ENCODE peak calls at places on chromosomes 4 and X, in eight cellular contexts. U is DND-41, O is astrocyte of the cerebellum, C is bronchial epithelial cell, G is kidney epithelial cell, T is psoas muscle, B is OCI-LY7, P is transverse colon. H is an unnamed sample.
A peak's percentile ranks its signal among the peaks of the same experiment; 100 is the strongest.

GRCh38 chrX:20230406-20230805 is 36.3 kb downstream of the RPS6KA3 start:
- DNase-seq in B (no peak), T (no peak), U (no peak), O (no peak), G (no peak), C (no peak), P (no peak), H (no peak)

GRCh38 chrX:27186671-27187070 is 276.5 kb downstream of the PPP4R3C start:
- DNase-seq in B (peak; percentile 30), C (peak; percentile 17), O (no peak), P (peak; percentile 9), T (no peak), U (peak; percentile 32), G (no peak), H (no peak)

GRCh38 chrX:121641560-121641959 is 594.1 kb downstream of the GLUD2 start:
- DNase-seq in U (no peak), C (peak; percentile 85), B (no peak), G (no peak), P (no peak), O (peak; percentile 38), T (no peak), H (no peak)

GRCh38 chrX:39497717-39498265 is 600.0 kb downstream of the BCOR start:
- DNase-seq in G (no peak), O (no peak), P (no peak), U (no peak), T (no peak), B (no peak), C (no peak), H (no peak)

GRCh38 chr4:188657365-188657764 is 518.1 kb downstream of the TRIML1 start:
- DNase-seq in G (no peak), O (no peak), B (no peak), U (no peak), T (no peak), C (no peak), P (no peak), H (no peak)

GRCh38 chr4:42588909-42589308 is 68.0 kb downstream of the ATP8A1 start:
- DNase-seq in T (no peak), U (no peak), P (no peak), C (no peak), G (no peak), O (no peak), B (no peak), H (no peak)

GRCh38 chrX:46991664-46992063 is 79.4 kb downstream of the JADE3 start:
- DNase-seq in C (no peak), B (no peak), O (no peak), P (no peak), U (no peak), G (no peak), T (no peak), H (no peak)

GRCh38 chr4:168451744-168452394 is 28.4 kb downstream of the DDX60L start:
- DNase-seq in C (peak; percentile 95), T (no peak), U (no peak), B (no peak), P (no peak), O (peak; percentile 1), G (peak; percentile 72), H (no peak)

GRCh38 chr4:8394125-8394524 is 46.4 kb downstream of the ACOX3 start:
- DNase-seq in C (no peak), O (peak; percentile 86), P (peak; percentile 49), T (peak; percentile 85), U (no peak), G (no peak), B (no peak), H (no peak)

GRCh38 chr4:15691346-15692140 is 9.9 kb downstream of the FAM200B start:
- DNase-seq in O (no peak), G (no peak), T (no peak), C (peak; percentile 50), P (no peak), U (no peak), B (no peak), H (no peak)

GRCh38 chrX:72297953-72298730 is 7.6 kb downstream of the CITED1 start:
- DNase-seq in O (no peak), U (no peak), C (peak; percentile 34), G (no peak), B (peak; percentile 24), T (no peak), P (no peak), H (no peak)

GRCh38 chr4:106355193-106355592 is 13.4 kb downstream of the GIMD1 start:
- DNase-seq in G (no peak), T (no peak), C (no peak), U (no peak), O (no peak), B (no peak), P (no peak), H (no peak)

GRCh38 chr4:83340692-83341343 is 6.2 kb upstream of the HPSE start:
- DNase-seq in P (no peak), C (no peak), O (no peak), U (peak; percentile 84), G (no peak), T (no peak), B (peak; percentile 70), H (no peak)

GRCh38 chrX:13432776-13433605 is 113.1 kb upstream of the ATXN3L start:
- DNase-seq in U (no peak), T (no peak), P (no peak), C (no peak), O (no peak), B (no peak), G (no peak), H (no peak)

DNA sequence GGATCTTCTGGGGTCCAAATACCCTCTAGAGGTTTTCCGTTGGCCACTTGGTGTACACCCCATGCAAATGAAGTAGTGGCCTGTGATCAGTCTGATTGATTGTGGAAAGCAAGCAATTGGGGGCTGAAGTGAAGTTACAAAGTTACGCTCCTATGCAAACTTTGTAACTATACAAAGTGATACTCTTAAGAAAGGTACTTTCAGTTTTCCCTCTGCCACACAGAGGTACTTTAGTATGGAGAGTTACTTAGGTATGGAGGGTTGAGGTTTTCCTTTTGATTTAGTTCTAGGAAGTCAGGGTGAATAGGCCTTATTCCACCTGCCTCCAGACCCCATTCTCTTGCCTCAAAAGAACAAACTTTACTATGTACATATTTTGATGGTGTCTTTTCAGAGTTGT is 28.7 kb downstream of the STAG2 start:
- DNase-seq in U (no peak), P (no peak), C (no peak), B (no peak), O (no peak), G (no peak), T (no peak), H (no peak)
- H3K4me3 ChIP-seq in U (no peak overlapping the region), P (no peak overlapping the region), C (no peak overlapping the region), B (no peak overlapping the region), O (no peak overlapping the region), G (no peak overlapping the region), T (no peak overlapping the region), H (no peak overlapping the region)

GRCh38 chrX:83469551-83469950 is 38.5 kb upstream of the POU3F4 start:
- DNase-seq in P (peak; percentile 9), T (no peak), B (peak; percentile 66), O (peak; percentile 20), G (no peak), U (peak; percentile 6), C (peak; percentile 5), H (no peak)
- TF ChIP-seq CTCF in P (peak; percentile 15), T (peak; percentile 21), B (peak; percentile 72), O (peak; percentile 67), G (peak; percentile 33), U (peak; percentile 50), C (peak; percentile 26), H (no peak)

GRCh38 chrX:45769919-45770582 is 569.4 kb upstream of the DIPK2B start:
- DNase-seq in B (no peak), G (peak; percentile 76), U (no peak), P (peak; percentile 71), T (peak; percentile 59), O (peak; percentile 73), C (peak; percentile 65), H (no peak)

GRCh38 chrX:45774961-45775360 is 574.3 kb upstream of the DIPK2B start:
- DNase-seq in P (no peak), O (no peak), C (peak; percentile 89), B (no peak), G (no peak), T (peak; percentile 26), U (no peak), H (no peak)

GRCh38 chrX:45768666-45769065 is 568.0 kb upstream of the DIPK2B start:
- DNase-seq in C (no peak), U (no peak), P (no peak), B (no peak), G (no peak), T (no peak), O (no peak), H (no peak)

GRCh38 chrX:45771114-45771513 is 570.4 kb upstream of the DIPK2B start:
- DNase-seq in G (peak; percentile 72), T (no peak), C (peak; percentile 91), U (no peak), O (peak; percentile 62), B (no peak), P (peak; percentile 72), H (peak; percentile 75)

GRCh38 chrX:45771560-45772340 is 571.1 kb upstream of the DIPK2B start:
- DNase-seq in B (no peak), U (peak; percentile 79), P (peak; percentile 56), C (peak; percentile 59), T (no peak), G (no peak), O (no peak), H (no peak)
- H3K4me3 ChIP-seq in B (no peak overlapping the region), U (no peak overlapping the region), P (no peak overlapping the region), C (peak overlapping the region; percentile 47), T (peak overlapping the region; percentile 6), G (no peak overlapping the region), O (peak overlapping the region; percentile 61), H (peak overlapping the region; percentile 65)

DNA sequence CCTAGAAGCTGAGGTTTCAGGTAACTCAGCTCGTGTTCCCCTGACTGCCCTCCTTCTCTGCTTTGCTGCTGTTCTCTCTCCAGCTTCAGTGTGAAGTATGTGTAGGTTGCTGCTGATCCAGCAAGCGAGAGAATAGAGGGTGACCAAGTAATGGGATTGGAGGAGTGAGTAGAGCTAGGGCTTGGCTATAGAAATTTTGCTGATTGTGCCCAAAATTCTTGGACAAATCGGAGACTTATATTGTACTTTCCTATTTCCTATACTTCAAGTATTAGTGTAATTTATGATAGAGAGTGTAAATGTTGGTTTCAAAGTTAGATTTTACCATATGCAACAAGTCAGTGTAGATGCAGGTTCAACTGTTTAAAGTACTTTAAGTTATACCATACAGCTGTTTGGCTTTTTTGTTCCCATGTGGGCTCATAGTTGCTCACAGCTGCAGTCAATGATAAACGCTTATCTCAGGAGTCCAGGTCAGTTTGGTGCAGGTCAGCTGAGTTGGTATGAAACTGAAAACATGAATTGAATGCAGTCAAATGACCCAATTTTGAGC is 48.0 kb downstream of the RAPGEF2 start:
- DNase-seq in G (no peak), U (no peak), C (no peak), T (no peak), O (no peak), B (no peak), P (no peak), H (no peak)
- TF ChIP-seq CTCF in G (no peak), U (no peak), C (no peak), T (no peak), O (no peak), B (no peak), P (no peak), H (no peak)

DNA sequence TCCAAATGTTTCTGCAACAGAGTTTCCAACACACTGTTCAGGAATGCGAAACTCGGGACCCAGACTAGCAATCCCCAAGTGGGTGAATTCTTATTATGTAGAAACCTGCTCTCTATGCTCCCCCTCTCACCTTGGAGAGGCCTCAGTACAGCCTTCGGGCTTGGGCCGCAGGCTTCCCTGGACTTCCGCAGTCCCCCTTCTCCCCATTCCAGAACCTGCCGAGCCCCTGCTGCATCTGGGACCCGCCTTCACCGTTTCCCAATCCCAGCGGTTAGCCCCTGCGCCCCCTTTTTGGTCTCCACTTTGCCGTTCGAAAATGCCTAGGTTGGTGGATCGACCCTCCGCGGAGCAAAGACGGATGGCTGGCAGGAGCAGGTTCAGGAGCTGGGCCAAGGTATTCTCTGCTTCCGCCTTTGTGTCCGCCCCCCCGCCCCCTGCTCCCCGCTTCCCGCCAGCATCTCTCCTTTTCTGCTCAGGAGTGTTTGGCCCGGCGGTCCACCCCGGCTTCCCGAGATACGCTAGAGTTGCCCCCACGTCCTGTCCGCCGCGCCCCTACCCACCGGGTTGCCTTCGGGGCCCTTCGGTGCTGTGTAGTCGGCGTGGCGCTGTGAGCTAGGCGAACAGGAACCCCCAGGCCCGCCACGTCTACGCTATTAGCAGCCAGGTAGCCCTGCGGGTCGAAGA is 11.5 kb downstream of the HAND2 start:
- DNase-seq in O (no peak), P (no peak), U (no peak), T (no peak), B (no peak), G (no peak), C (peak; percentile 3), H (no peak)
- H3K4me3 ChIP-seq in O (no peak overlapping the region), P (peak overlapping the region; percentile 21), U (no peak overlapping the region), T (no peak overlapping the region), B (no peak overlapping the region), G (no peak overlapping the region), C (no peak overlapping the region), H (no peak overlapping the region)